ENCODE peak calls at places on chromosomes 5 and 9, in five cellular contexts. O is prostate gland, F is sigmoid colon, T is stomach, N is upper lobe of left lung. Q is an unnamed sample. For H3K36me3, the result is how much of the 10 kb centered on the place peaks cover.

GRCh38 chr5:167582263-167582662 is 709.2 kb upstream of the WWC1 start:
- DNase-seq in T (no peak), N (no peak), O (no peak), F (no peak), Q (no peak)

GRCh38 chr9:135989722-135990467 is 28.7 kb upstream of the UBAC1 start:
- DNase-seq in N (peak), F (no peak), O (peak), T (peak), Q (no peak)

GRCh38 chr5:98109561-98110006 is 663.9 kb upstream of the RGMB start:
- DNase-seq in F (no peak), T (no peak), O (no peak), N (no peak), Q (no peak)

GRCh38 chr9:38437193-38437823 is 13.1 kb upstream of the IGFBPL1 start:
- DNase-seq in N (no peak), O (peak), F (no peak), T (peak), Q (peak)

GRCh38 chr5:149581931-149582768 is 852 bp downstream of the ARHGEF37 start:
- DNase-seq in O (peak), T (peak), N (no peak), F (no peak), Q (peak)

GRCh38 chr9:105877719-105878118 is 183.4 kb downstream of the TMEM38B start:
- DNase-seq in O (no peak), N (no peak), F (no peak), T (no peak), Q (no peak)

GRCh38 chr9:19614294-19614693 is 174.5 kb downstream of the SLC24A2 start:
- DNase-seq in O (no peak), N (no peak), F (no peak), T (no peak), Q (no peak)

GRCh38 chr5:16916262-16916878 is 19.7 kb downstream of the MYO10 start:
- DNase-seq in F (no peak), O (no peak), T (no peak), N (no peak), Q (no peak)

GRCh38 chr9:73053543-73053942 is 98.1 kb upstream of the ANXA1 start:
- DNase-seq in O (no peak), N (no peak), F (no peak), T (no peak), Q (no peak)

GRCh38 chr5:2621631-2622030 is 129.8 kb downstream of the IRX2 start:
- DNase-seq in O (no peak), T (no peak), N (no peak), F (no peak), Q (no peak)

GRCh38 chr9:7053903-7054302 is 296.1 kb downstream of the KDM4C start:
- DNase-seq in N (no peak), T (no peak), O (no peak), F (no peak), Q (no peak)

GRCh38 chr9:68949271-68950000 is 64.5 kb downstream of the PRKACG start:
- DNase-seq in O (peak), T (no peak), N (no peak), F (no peak), Q (no peak)

GRCh38 chr5:56522972-56523371 is 289.8 kb upstream of the ANKRD55 start:
- DNase-seq in N (no peak), F (no peak), T (no peak), O (no peak), Q (no peak)

GRCh38 chr5:171388816-171389168 is 1.1 kb downstream of the NPM1 start:
- DNase-seq in T (no peak), O (no peak), N (no peak), F (no peak), Q (no peak)
- TF ChIP-seq POLR2AphosphoS5 in T (no peak), O (no peak), N (no peak), F (no peak), Q (no peak)

DNA sequence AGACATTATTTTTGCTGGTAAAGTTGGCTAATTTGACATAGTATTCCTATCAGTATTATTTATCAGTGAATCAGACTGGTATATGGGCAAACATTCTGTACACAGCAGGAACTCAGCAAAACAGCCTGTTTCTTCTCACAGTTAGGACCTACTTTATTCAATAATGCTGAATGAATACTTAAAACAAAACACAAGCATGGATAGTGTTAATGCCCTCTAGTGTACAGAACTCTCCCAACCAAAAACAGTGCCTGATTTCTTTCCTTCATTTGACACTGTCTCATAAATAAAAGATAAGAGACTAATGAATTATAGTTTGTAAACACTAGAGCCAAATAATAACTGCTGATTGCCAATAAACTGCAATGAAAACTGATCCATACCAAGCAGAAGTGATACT is 1113.3 kb downstream of the PTPRD start:
- DNase-seq in N (no peak), O (no peak), F (no peak), T (no peak), Q (no peak)
- TF ChIP-seq CTCF in N (no peak), O (no peak), F (no peak), T (no peak), Q (no peak)

GRCh38 chr5:112996830-112997374 is 20.3 kb downstream of the DCP2 start:
- DNase-seq in F (no peak), N (no peak), T (no peak), O (no peak), Q (no peak)

GRCh38 chr5:113003763-113004162 is 27.2 kb downstream of the DCP2 start:
- DNase-seq in O (no peak), N (no peak), F (no peak), T (no peak), Q (no peak)

GRCh38 chr5:112998296-112998695 is 21.7 kb downstream of the DCP2 start:
- DNase-seq in O (no peak), N (no peak), F (no peak), T (no peak), Q (no peak)

GRCh38 chr5:113002423-113002822 is 25.8 kb downstream of the DCP2 start:
- DNase-seq in T (no peak), N (no peak), F (no peak), O (no peak), Q (no peak)

GRCh38 chr5:113000466-113000865 is 23.9 kb downstream of the DCP2 start:
- DNase-seq in O (no peak), T (no peak), N (no peak), F (no peak), Q (no peak)
- H3K36me3 ChIP-seq in O (under half), T (half or more), N (under half), F (under half), Q (under half)

GRCh38 chr9:89313842-89314241 is 2.8 kb downstream of the CKS2 start:
- DNase-seq in F (no peak), T (no peak), N (no peak), O (no peak), Q (no peak)

GRCh38 chr9:89310486-89311345 is at the start of gene CKS2:
- DNase-seq in O (peak), N (peak), F (peak), T (peak), Q (peak)

GRCh38 chr9:89309608-89310485 is 1.1 kb upstream of the CKS2 start:
- DNase-seq in N (no peak), T (no peak), O (peak), F (no peak), Q (no peak)

GRCh38 chr9:89311346-89312153 is 555 bp downstream of the CKS2 start:
- DNase-seq in N (peak), T (no peak), F (peak), O (no peak), Q (no peak)

DNA sequence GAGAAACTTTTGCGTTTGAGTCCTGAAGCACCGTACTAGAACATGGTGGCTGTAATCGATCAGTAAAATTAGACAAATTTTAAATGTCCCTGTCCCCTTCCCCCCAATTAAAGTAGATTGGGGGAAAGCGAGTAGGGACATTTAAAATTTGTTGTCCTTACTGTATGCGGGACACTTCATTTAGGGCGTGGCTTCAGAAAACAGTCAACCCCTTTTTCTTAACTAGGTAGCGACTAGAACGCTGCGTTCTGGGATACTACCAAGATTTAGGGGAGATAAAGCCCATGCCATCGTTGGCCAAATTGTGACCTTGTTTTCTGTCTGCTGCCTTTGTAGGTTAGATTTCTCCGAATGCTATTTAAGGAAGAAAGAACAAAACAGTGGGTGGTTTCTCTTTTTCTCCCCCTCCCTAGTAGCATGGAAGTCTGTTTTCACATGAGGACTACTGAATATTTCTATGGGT is 1.2 kb downstream of the CKS2 start:
- DNase-seq in F (no peak), O (no peak), T (no peak), N (no peak), Q (no peak)
- TF ChIP-seq POLR2AphosphoS5 in F (no peak), O (peak), T (no peak), N (no peak), Q (no peak)

GRCh38 chr9:306907-307306 is 92.2 kb downstream of the DOCK8 start:
- DNase-seq in N (no peak), O (no peak), T (peak), F (no peak), Q (no peak)
- TF ChIP-seq CTCF in N (peak), O (no peak), T (no peak), F (no peak), Q (no peak)

DNA sequence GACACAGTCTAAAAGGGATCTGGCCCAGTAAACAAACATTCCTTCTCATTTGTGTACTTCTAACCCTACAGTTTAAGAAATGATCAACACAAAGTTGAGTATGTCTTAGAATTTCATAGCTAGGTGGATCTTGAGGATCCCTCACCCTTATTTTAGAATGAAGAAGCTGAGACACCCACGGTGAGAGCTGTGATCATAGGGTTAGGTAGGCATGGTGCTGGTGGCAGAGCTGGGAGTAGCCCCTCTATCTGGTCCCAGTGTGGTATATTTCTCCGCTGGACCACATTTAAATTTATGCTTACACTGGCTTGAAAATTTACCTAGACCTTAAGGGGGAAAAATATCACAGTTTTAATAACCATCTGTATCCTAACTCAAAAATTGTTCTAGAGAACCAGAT is 39.8 kb downstream of the UGCG start:
- DNase-seq in O (no peak), T (no peak), N (no peak), F (no peak), Q (no peak)
- H3K36me3 ChIP-seq in O (under half), T (under half), N (under half), F (under half), Q (under half)

GRCh38 chr5:110809006-110809405 is 70.2 kb downstream of the SLC25A46 start:
- DNase-seq in F (no peak), N (no peak), O (no peak), T (no peak), Q (no peak)

GRCh38 chr5:110803467-110804326 is 64.9 kb downstream of the SLC25A46 start:
- DNase-seq in N (no peak), T (no peak), F (no peak), O (no peak), Q (no peak)

GRCh38 chr5:110802998-110803397 is 64.2 kb downstream of the SLC25A46 start:
- DNase-seq in F (no peak), O (no peak), T (no peak), N (no peak), Q (no peak)

GRCh38 chr5:110812639-110813038 is 73.8 kb downstream of the SLC25A46 start:
- DNase-seq in N (no peak), T (no peak), O (no peak), F (no peak), Q (no peak)

GRCh38 chr5:110807174-110807573 is 68.4 kb downstream of the SLC25A46 start:
- DNase-seq in N (no peak), O (no peak), F (peak), T (no peak), Q (no peak)
- TF ChIP-seq POLR2AphosphoS5 in N (no peak), O (no peak), F (peak), T (peak), Q (no peak)